ENCODE peak calls at places on chromosomes 6 and 20, in six cellular contexts. A is breast epithelium; U is effector memory CD4-positive, alpha-beta T cell; M is right cardiac atrium; Z is A549; X is fibroblast of lung. P is an unnamed sample. For H3K9me3, the result is how much of the 10 kb centered on the place peaks cover.

GRCh38 chr6:149387787-149388512 is 12.1 kb upstream of the SUMO4 start:
- DNase-seq in M (no peak), A (no peak), U (no peak), X (no peak), Z (no peak), P (no peak)

GRCh38 chr6:10412948-10413849 is 1.7 kb downstream of the TFAP2A start:
- DNase-seq in Z (peak), A (peak), M (no peak), X (no peak), U (no peak), P (no peak)

GRCh38 chr6:126701799-126702198 is 361.9 kb downstream of the CENPW start:
- DNase-seq in U (no peak), A (no peak), M (no peak), X (no peak), Z (no peak), P (no peak)

GRCh38 chr20:8756410-8756809 is 312.5 kb upstream of the PLCB4 start:
- DNase-seq in A (no peak), Z (peak), M (no peak), X (peak), U (no peak), P (no peak)

GRCh38 chr20:1414982-1415381 is 22.1 kb upstream of the FKBP1A start:
- DNase-seq in Z (no peak), M (no peak), A (no peak), U (no peak), X (no peak), P (no peak)

GRCh38 chr6:24495516-24495847 is 713 bp downstream of the ALDH5A1 start:
- DNase-seq in U (no peak), A (peak), Z (peak), X (peak), M (peak), P (no peak)

GRCh38 chr20:35709269-35709668 is 10.1 kb downstream of the ROMO1 start:
- DNase-seq in A (no peak), M (no peak), X (no peak), U (no peak), Z (no peak), P (no peak)

GRCh38 chr20:2224246-2224645 is 71.6 kb upstream of the TGM3 start:
- DNase-seq in A (no peak), X (no peak), Z (no peak), M (no peak), U (no peak), P (no peak)

GRCh38 chr6:64750910-64751309 is 956.1 kb downstream of the EYS start:
- DNase-seq in X (no peak), M (no peak), Z (no peak), A (no peak), U (no peak), P (no peak)

GRCh38 chr6:22221630-22222029 is 75.2 kb downstream of the PRL start:
- DNase-seq in A (no peak), U (no peak), M (no peak), Z (no peak), X (peak), P (no peak)

GRCh38 chr6:117674503-117674902 is 766 bp upstream of the NUS1 start:
- DNase-seq in U (no peak), Z (no peak), M (no peak), X (no peak), A (no peak), P (no peak)

GRCh38 chr6:117676577-117677218 is 1.4 kb downstream of the NUS1 start:
- DNase-seq in X (peak), Z (no peak), M (no peak), A (no peak), U (no peak), P (no peak)

GRCh38 chr6:117677553-117678131 is 2.4 kb downstream of the NUS1 start:
- DNase-seq in U (no peak), X (peak), A (no peak), M (no peak), Z (no peak), P (no peak)

GRCh38 chr6:117674991-117675657 is at the start of gene NUS1:
- DNase-seq in A (peak), M (peak), X (peak), Z (peak), U (peak), P (peak)
- H3K9me3 ChIP-seq in A (under half), M (under half), X (under half), Z (under half), U (under half), P (under half)

DNA sequence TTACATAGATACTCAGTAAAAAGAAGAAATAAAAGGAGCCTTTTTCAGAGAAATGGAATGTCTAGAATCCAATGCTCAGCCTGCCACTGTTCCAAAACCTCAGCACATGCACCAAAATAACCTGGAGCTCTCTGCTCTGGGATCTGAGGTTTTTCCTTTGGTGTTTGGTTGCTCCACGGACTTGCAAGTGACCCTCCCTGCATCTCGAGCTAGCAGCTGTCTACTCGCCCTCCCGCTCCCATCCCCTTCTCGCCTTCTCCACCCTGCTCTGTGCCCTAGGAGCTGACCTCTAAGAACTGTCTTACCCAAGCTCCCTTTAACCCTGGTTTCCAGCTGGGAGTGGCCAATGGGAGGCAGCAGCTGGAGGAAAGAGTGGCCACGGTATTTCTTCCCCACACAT is 35.1 kb upstream of the FAM210B start:
- DNase-seq in U (no peak), X (no peak), M (no peak), A (no peak), Z (no peak), P (no peak)
- H3K9me3 ChIP-seq in U (under half), X (under half), M (under half), A (under half), Z (under half), P (under half)

GRCh38 chr6:67815623-67816022 is 819.5 kb upstream of the ADGRB3 start:
- DNase-seq in X (no peak), M (no peak), Z (no peak), A (no peak), U (no peak), P (no peak)
- H3K9me3 ChIP-seq in X (under half), M (under half), Z (under half), A (under half), U (under half), P (under half)

GRCh38 chr20:56608376-56608775 is 20.7 kb upstream of the TFAP2C start:
- DNase-seq in Z (no peak), A (no peak), M (no peak), U (no peak), X (no peak), P (no peak)
- H3K9me3 ChIP-seq in Z (under half), A (under half), M (under half), U (under half), X (under half), P (under half)

DNA sequence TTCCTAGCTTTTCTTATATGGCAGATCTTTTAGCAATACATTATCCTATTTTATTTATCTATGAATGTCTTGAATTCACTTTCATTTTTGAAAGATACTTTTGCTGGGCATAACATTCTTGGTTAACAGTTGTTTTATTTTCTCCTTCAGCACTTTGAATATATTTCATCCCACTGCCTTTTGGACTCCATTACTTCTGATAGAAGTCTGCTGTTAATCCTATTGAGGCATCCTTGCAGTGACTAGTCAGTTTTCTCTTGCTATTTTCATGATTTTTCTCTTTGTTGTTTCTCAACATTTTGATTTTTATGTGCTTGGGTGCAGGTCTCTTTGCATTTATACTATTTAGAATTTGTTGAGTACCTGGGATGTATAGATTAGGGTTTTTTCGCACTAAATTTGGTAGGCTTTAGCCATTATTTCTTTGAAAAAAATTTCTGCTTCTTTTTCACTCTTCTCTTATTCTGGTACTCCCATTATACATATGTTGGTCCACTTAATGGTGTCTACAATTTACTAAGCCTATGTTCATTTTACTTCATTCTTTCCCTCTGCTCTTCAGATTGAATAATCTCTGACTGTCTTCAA is 53.2 kb downstream of the PHACTR3 start:
- DNase-seq in Z (no peak), U (no peak), M (no peak), X (no peak), A (no peak), P (no peak)
- H3K9me3 ChIP-seq in Z (under half), U (under half), M (under half), X (under half), A (under half), P (under half)

GRCh38 chr20:56207656-56208055 is 40.9 kb upstream of the MC3R start:
- DNase-seq in U (no peak), A (no peak), Z (no peak), X (no peak), M (no peak), P (no peak)
- H3K9me3 ChIP-seq in U (under half), A (under half), Z (under half), X (under half), M (under half), P (under half)

P was measured in T-helper 17 cell.